ENCODE peak calls at places on chromosomes 6 and 20, in seven cellular contexts. Q is GM23248; P is choroid plexus epithelial cell; A is T-helper 17 cell; V is activated naive CD8-positive, alpha-beta T cell treated with anti-CD3 and anti-CD28 coated beads, Interleukin-2, amount 50 U/mL, for 24 hours; J is cardiac muscle cell; Y is ACHN. M is an unnamed sample.

GRCh38 chr20:2865630-2866029 is 7.7 kb upstream of the PTPRA start:
- DNase-seq in Q (no peak), P (peak), A (no peak), V (peak), J (no peak), Y (no peak), M (no peak)

GRCh38 chr6:88208736-88209135 is 42.6 kb upstream of the CNR1 start:
- DNase-seq in Q (no peak), P (no peak), A (no peak), V (no peak), J (no peak), Y (no peak), M (no peak)

GRCh38 chr6:96075826-96076225 is 60.1 kb downstream of the FUT9 start:
- DNase-seq in Q (no peak), P (no peak), A (no peak), V (no peak), J (no peak), Y (no peak), M (no peak)

GRCh38 chr6:91704531-91704930 is 1117.7 kb upstream of the MAP3K7 start:
- DNase-seq in Q (peak), P (peak), A (no peak), V (no peak), J (no peak), Y (peak), M (no peak)

GRCh38 chr6:122042851-122043250 is 356.6 kb upstream of the HSF2 start:
- DNase-seq in Q (peak), P (no peak), A (no peak), V (no peak), J (no peak), Y (no peak), M (no peak)

GRCh38 chr6:127222418-127222817 is 44.2 kb upstream of the RNF146 start:
- DNase-seq in Q (peak), P (no peak), A (no peak), V (no peak), J (no peak), Y (no peak), M (no peak)

GRCh38 chr20:13173201-13173600 is 47.9 kb upstream of the ISM1 start:
- DNase-seq in Q (no peak), P (no peak), A (no peak), V (no peak), J (no peak), Y (no peak), M (no peak)

GRCh38 chr20:9202440-9203080 is 133.7 kb downstream of the PLCB4 start:
- DNase-seq in Q (peak), P (no peak), A (no peak), V (no peak), J (no peak), Y (peak), M (no peak)

GRCh38 chr6:155349129-155349528 is 34.8 kb upstream of the TFB1M start:
- DNase-seq in Q (peak), P (peak), A (no peak), V (no peak), J (no peak), Y (no peak), M (no peak)

GRCh38 chr20:25195962-25196700 is 619 bp downstream of the ENTPD6 start:
- DNase-seq in Q (no peak), P (no peak), A (no peak), V (peak), J (peak), Y (peak), M (no peak)

GRCh38 chr20:57507477-57507876 is 17.5 kb downstream of the CTCFL start:
- DNase-seq in Q (peak), P (peak), A (no peak), V (no peak), J (no peak), Y (no peak), M (no peak)

GRCh38 chr6:163248051-163248450 is 166.5 kb upstream of the QKI start:
- DNase-seq in Q (no peak), P (no peak), A (no peak), V (no peak), J (no peak), Y (no peak), M (no peak)

GRCh38 chr6:31834704-31835375 is 7.3 kb downstream of the HSPA1B start:
- DNase-seq in Q (peak), P (no peak), A (peak), V (peak), J (peak), Y (no peak), M (peak)

GRCh38 chr6:158819977-158820632 is 937 bp upstream of the EZR start:
- DNase-seq in Q (peak), P (peak), A (no peak), V (no peak), J (no peak), Y (no peak), M (no peak)

GRCh38 chr20:10929023-10929422 is 255.2 kb upstream of the JAG1 start:
- DNase-seq in Q (no peak), P (peak), A (no peak), V (no peak), J (no peak), Y (no peak), M (no peak)

GRCh38 chr20:58891076-58891685 is 38.7 kb downstream of the GNAS start:
- DNase-seq in Q (peak), P (peak), A (peak), V (peak), J (peak), Y (peak), M (no peak)

GRCh38 chr6:52454556-52454955 is 34.4 kb downstream of the EFHC1 start:
- DNase-seq in Q (peak), P (peak), A (no peak), V (no peak), J (no peak), Y (peak), M (no peak)

GRCh38 chr6:20221448-20221847 is 9.2 kb upstream of the MBOAT1 start:
- DNase-seq in Q (no peak), P (no peak), A (no peak), V (no peak), J (no peak), Y (no peak), M (no peak)

GRCh38 chr6:38056361-38056760 is 236.8 kb downstream of the ZFAND3 start:
- DNase-seq in Q (no peak), P (no peak), A (no peak), V (no peak), J (no peak), Y (no peak), M (no peak)

GRCh38 chr6:4021862-4022715 is 56.8 kb downstream of the FAM217A start:
- DNase-seq in Q (peak), P (peak), A (no peak), V (no peak), J (no peak), Y (peak), M (no peak)

GRCh38 chr6:119037941-119038623 is 40.4 kb downstream of the FAM184A start:
- DNase-seq in Q (no peak), P (no peak), A (no peak), V (no peak), J (no peak), Y (no peak), M (no peak)

GRCh38 chr6:47413752-47414516 is 63.7 kb upstream of the CD2AP start:
- DNase-seq in Q (peak), P (peak), A (peak), V (peak), J (peak), Y (peak), M (peak)